ENCODE peak calls at places on chromosomes 11 and 22, in ten cellular contexts. One of them, this sample, is unnamed.

GRCh38 chr22:33400061-33400840 is 342.1 kb upstream of the SYN3 start:
- DNase-seq in K562: no peak
- DNase-seq in stomach: no peak
- DNase-seq in transverse colon: no peak
- DNase-seq in GM12878: no peak
- DNase-seq in HepG2: no peak
- DNase-seq in upper lobe of left lung: no peak
- DNase-seq in suprapubic skin: no peak
- DNase-seq in SK-N-SH: no peak
- DNase-seq in H1: no peak
- DNase-seq in this sample: no peak

GRCh38 chr11:29025001-29025400 is 916.8 kb downstream of the METTL15 start:
- DNase-seq in HepG2: no peak
- DNase-seq in stomach: no peak
- DNase-seq in suprapubic skin: no peak
- DNase-seq in SK-N-SH: no peak
- DNase-seq in transverse colon: no peak
- DNase-seq in K562: no peak
- DNase-seq in GM12878: no peak
- DNase-seq in H1: no peak
- DNase-seq in upper lobe of left lung: no peak
- DNase-seq in this sample: no peak

GRCh38 chr11:122139595-122139866 is 23.5 kb upstream of the BLID start:
- DNase-seq in HepG2: peak; percentile 9
- DNase-seq in stomach: no peak
- DNase-seq in upper lobe of left lung: no peak
- DNase-seq in suprapubic skin: no peak
- DNase-seq in H1: no peak
- DNase-seq in K562: no peak
- DNase-seq in transverse colon: no peak
- DNase-seq in SK-N-SH: no peak
- DNase-seq in GM12878: no peak
- DNase-seq in this sample: no peak

GRCh38 chr22:50544078-50544745 is 1.5 kb upstream of the KLHDC7B start:
- DNase-seq in upper lobe of left lung: peak; percentile 90
- DNase-seq in suprapubic skin: peak; percentile 87
- DNase-seq in transverse colon: peak; percentile 91
- DNase-seq in stomach: peak; percentile 87
- DNase-seq in GM12878: no peak
- DNase-seq in HepG2: no peak
- DNase-seq in SK-N-SH: peak; percentile 83
- DNase-seq in H1: peak; percentile 95
- DNase-seq in K562: no peak
- DNase-seq in this sample: peak; percentile 81

GRCh38 chr11:67286621-67287333 is 2.3 kb upstream of the ANKRD13D start:
- DNase-seq in transverse colon: no peak
- DNase-seq in suprapubic skin: no peak
- DNase-seq in SK-N-SH: no peak
- DNase-seq in stomach: no peak
- DNase-seq in upper lobe of left lung: peak; percentile 73
- DNase-seq in GM12878: no peak
- DNase-seq in H1: no peak
- DNase-seq in HepG2: no peak
- DNase-seq in K562: no peak
- DNase-seq in this sample: peak; percentile 74

GRCh38 chr22:44266811-44267760 is 45.7 kb downstream of the SHISAL1 start:
- DNase-seq in H1: no peak
- DNase-seq in upper lobe of left lung: no peak
- DNase-seq in stomach: no peak
- DNase-seq in GM12878: no peak
- DNase-seq in suprapubic skin: no peak
- DNase-seq in HepG2: no peak
- DNase-seq in transverse colon: no peak
- DNase-seq in SK-N-SH: no peak
- DNase-seq in K562: no peak
- DNase-seq in this sample: no peak

GRCh38 chr22:38753894-38754246 is 1.9 kb downstream of the SUN2 start:
- DNase-seq in transverse colon: no peak
- DNase-seq in GM12878: no peak
- DNase-seq in H1: no peak
- DNase-seq in suprapubic skin: no peak
- DNase-seq in stomach: no peak
- DNase-seq in K562: no peak
- DNase-seq in HepG2: peak; percentile 88
- DNase-seq in upper lobe of left lung: no peak
- DNase-seq in SK-N-SH: no peak
- DNase-seq in this sample: no peak

GRCh38 chr11:114412946-114413345 is 12.5 kb downstream of the RBM7 start:
- DNase-seq in H1: no peak
- DNase-seq in stomach: no peak
- DNase-seq in transverse colon: no peak
- DNase-seq in suprapubic skin: no peak
- DNase-seq in K562: no peak
- DNase-seq in GM12878: no peak
- DNase-seq in HepG2: no peak
- DNase-seq in upper lobe of left lung: no peak
- DNase-seq in SK-N-SH: no peak
- DNase-seq in this sample: no peak

GRCh38 chr11:132961453-132961852 is 570.8 kb downstream of the OPCML start:
- DNase-seq in H1: no peak
- DNase-seq in K562: no peak
- DNase-seq in HepG2: no peak
- DNase-seq in GM12878: no peak
- DNase-seq in transverse colon: no peak
- DNase-seq in upper lobe of left lung: no peak
- DNase-seq in suprapubic skin: no peak
- DNase-seq in stomach: no peak
- DNase-seq in SK-N-SH: no peak
- DNase-seq in this sample: no peak

GRCh38 chr22:31652129-31652528 is 9.9 kb downstream of the PISD start:
- DNase-seq in K562: no peak
- DNase-seq in HepG2: no peak
- DNase-seq in upper lobe of left lung: no peak
- DNase-seq in H1: no peak
- DNase-seq in stomach: no peak
- DNase-seq in GM12878: no peak
- DNase-seq in transverse colon: no peak
- DNase-seq in SK-N-SH: no peak
- DNase-seq in suprapubic skin: no peak
- DNase-seq in this sample: no peak

GRCh38 chr11:119886667-119887230 is 157.7 kb upstream of the NECTIN1 start:
- DNase-seq in HepG2: no peak
- DNase-seq in K562: no peak
- DNase-seq in SK-N-SH: no peak
- DNase-seq in H1: no peak
- DNase-seq in GM12878: no peak
- DNase-seq in stomach: no peak
- DNase-seq in upper lobe of left lung: no peak
- DNase-seq in transverse colon: no peak
- DNase-seq in suprapubic skin: no peak
- DNase-seq in this sample: no peak

GRCh38 chr11:9617960-9618359 is 44.5 kb downstream of the WEE1 start:
- DNase-seq in stomach: no peak
- DNase-seq in suprapubic skin: no peak
- DNase-seq in transverse colon: no peak
- DNase-seq in HepG2: no peak
- DNase-seq in upper lobe of left lung: no peak
- DNase-seq in SK-N-SH: no peak
- DNase-seq in GM12878: no peak
- DNase-seq in K562: no peak
- DNase-seq in H1: no peak
- DNase-seq in this sample: no peak

DNA sequence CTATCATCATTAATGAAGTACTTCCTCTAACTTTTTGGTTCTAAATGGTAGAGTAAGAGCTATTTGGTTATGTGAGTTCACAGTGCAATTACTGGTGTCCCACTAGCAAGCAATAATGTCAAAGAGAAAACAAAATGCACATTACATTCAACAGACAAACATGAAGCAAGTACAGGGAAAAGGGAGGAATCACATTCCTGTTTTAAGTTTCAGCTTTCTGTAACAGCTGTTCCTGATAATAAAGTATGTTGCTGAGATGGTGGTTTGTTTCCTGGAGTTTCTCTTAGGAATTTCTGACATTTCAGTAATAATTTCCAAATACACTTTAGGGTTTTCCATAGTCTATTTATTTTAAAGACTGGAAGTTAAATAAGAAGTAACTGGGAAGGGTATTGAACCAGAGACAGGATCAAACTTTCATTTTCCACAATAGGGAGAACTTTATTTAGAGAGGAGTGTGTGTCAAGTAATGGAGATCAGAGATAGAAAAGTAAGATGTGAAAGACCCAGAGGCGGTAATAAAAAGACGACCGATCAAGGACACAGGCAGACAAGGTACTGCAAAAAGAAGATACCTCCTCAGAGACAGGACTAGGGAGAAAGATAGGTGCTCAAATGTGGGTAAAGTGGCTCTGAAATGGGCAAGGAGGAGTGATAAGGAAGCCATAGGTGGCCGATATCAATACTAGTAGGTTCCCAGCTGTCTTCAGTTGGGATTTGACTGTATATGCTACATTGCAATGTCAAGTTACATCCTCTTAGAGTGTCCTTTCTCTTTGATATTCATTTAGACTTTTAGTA is 20.8 kb upstream of the CLNS1A start:
- DNase-seq in transverse colon: no peak
- DNase-seq in stomach: no peak
- DNase-seq in SK-N-SH: no peak
- DNase-seq in suprapubic skin: no peak
- DNase-seq in GM12878: no peak
- DNase-seq in upper lobe of left lung: no peak
- DNase-seq in H1: no peak
- DNase-seq in HepG2: no peak
- DNase-seq in K562: peak; percentile 30
- DNase-seq in this sample: no peak
- TF ChIP-seq EP300 in transverse colon: no peak
- TF ChIP-seq EP300 in stomach: no peak
- TF ChIP-seq EP300 in SK-N-SH: no peak
- TF ChIP-seq EP300 in suprapubic skin: no peak
- TF ChIP-seq EP300 in GM12878: no peak
- TF ChIP-seq EP300 in upper lobe of left lung: no peak
- TF ChIP-seq EP300 in H1: no peak
- TF ChIP-seq EP300 in HepG2: no peak
- TF ChIP-seq EP300 in K562: no peak
- TF ChIP-seq EP300 in this sample: no peak

DNA sequence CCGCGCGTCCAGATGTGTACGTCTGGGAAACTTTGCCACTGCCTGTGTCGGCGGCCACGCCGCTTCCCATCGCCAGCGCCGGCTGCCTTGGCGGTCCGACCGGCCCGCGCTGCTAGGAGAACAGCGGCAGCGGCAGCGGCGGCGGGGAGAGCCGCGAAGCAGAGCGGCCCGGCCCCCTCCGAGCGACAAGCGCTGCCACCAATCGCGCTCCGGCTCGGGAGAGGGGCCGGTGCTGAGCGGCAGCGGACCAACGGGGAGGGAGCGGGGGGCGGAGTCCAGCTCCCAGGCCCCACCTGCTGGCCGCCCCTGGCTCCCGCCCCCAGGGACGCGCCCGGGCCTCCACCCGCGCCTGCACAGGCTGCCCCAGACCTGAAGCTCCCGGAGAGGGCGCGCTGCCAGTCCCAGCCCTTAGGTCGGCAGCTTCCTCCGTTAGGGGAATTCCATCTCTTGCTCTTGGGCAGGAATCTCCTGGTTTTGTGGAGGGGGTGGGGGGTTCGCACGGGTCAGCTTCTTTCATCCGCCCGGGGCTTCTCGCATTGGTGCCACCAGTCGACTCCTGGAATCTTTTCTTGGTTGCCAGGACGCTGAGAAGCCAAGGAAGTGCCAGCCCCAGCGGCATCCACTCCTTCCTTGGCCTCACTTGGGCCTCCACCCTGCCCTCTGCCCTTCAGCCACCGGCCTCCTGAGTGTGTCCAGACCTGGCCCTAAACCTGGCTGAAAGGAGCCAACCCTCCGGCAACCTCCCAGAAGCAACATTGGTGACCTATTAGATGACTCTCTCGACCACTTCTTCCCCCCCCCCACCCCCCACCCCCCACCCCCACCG is at the start of gene GALNT18:
- DNase-seq in GM12878: peak; percentile 68
- DNase-seq in upper lobe of left lung: peak; percentile 94
- DNase-seq in HepG2: peak; percentile 67
- DNase-seq in SK-N-SH: peak; percentile 100
- DNase-seq in K562: peak; percentile 100
- DNase-seq in stomach: peak; percentile 93
- DNase-seq in H1: peak; percentile 87
- DNase-seq in transverse colon: peak; percentile 92
- DNase-seq in suprapubic skin: peak; percentile 92
- DNase-seq in this sample: peak; percentile 97
- TF ChIP-seq POLR2AphosphoS5 in GM12878: peak; percentile 34
- TF ChIP-seq POLR2AphosphoS5 in upper lobe of left lung: peak; percentile 83
- TF ChIP-seq POLR2AphosphoS5 in HepG2: no peak
- TF ChIP-seq POLR2AphosphoS5 in SK-N-SH: no peak
- TF ChIP-seq POLR2AphosphoS5 in K562: no peak
- TF ChIP-seq POLR2AphosphoS5 in stomach: peak; percentile 58
- TF ChIP-seq POLR2AphosphoS5 in H1: no peak
- TF ChIP-seq POLR2AphosphoS5 in transverse colon: peak; percentile 83
- TF ChIP-seq POLR2AphosphoS5 in suprapubic skin: no peak
- TF ChIP-seq POLR2AphosphoS5 in this sample: peak; percentile 59

DNA sequence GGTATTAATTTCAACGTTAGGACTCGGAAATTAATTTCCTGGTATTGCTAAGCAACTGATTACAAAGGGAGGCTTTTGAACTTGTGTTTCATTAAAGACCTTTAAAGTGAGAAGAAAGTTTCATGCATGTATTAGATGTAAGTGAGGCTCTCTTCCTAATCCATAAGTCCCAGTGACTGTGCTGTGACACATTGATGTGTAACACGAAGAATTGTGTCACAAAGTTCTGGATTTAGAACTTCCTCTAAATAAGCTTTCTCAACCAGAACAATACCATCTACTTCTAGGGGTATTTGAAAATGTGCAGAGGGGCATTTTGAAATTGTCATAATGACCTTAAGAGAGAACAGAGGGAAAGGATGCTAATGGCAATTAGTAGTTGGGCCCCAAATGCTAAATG is 14.4 kb downstream of the DCUN1D5 start:
- DNase-seq in suprapubic skin: no peak
- DNase-seq in stomach: no peak
- DNase-seq in H1: no peak
- DNase-seq in transverse colon: no peak
- DNase-seq in GM12878: no peak
- DNase-seq in upper lobe of left lung: no peak
- DNase-seq in K562: no peak
- DNase-seq in HepG2: no peak
- DNase-seq in SK-N-SH: no peak
- DNase-seq in this sample: no peak
- H3K36me3 ChIP-seq in suprapubic skin: peaks cover 61% of the 10 kb centered on the region
- H3K36me3 ChIP-seq in stomach: peaks cover 77% of the 10 kb centered on the region
- H3K36me3 ChIP-seq in H1: peaks cover 11% of the 10 kb centered on the region
- H3K36me3 ChIP-seq in transverse colon: no peaks in the 10 kb centered on the region
- H3K36me3 ChIP-seq in GM12878: peaks cover 28% of the 10 kb centered on the region
- H3K36me3 ChIP-seq in upper lobe of left lung: peaks cover 4% of the 10 kb centered on the region
- H3K36me3 ChIP-seq in K562: peaks cover 78% of the 10 kb centered on the region
- H3K36me3 ChIP-seq in HepG2: peaks cover 13% of the 10 kb centered on the region
- H3K36me3 ChIP-seq in SK-N-SH: peaks cover 69% of the 10 kb centered on the region
- H3K36me3 ChIP-seq in this sample: peaks cover 86% of the 10 kb centered on the region

DNA sequence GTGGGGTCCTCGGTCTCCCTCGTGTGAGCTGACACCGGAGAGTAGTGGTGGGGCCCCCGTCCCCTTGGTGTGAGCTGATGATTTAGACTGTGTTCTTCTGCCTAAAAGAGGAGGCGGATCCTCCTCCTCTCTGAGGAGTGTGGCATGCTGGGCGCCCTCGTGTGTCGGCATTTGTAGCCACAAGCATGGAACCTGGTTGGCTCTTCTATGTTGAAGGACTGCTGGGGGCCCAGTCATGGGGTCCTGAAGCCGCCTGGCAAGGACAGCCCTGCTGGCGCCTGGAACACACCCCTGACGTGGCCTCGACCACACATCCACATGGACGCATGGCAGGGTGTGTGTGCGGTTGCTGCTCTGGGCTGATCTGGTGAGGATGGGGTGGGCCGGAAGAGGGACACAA is 50.2 kb downstream of the AP2A2 start:
- DNase-seq in transverse colon: no peak
- DNase-seq in suprapubic skin: no peak
- DNase-seq in upper lobe of left lung: no peak
- DNase-seq in K562: peak; percentile 56
- DNase-seq in GM12878: no peak
- DNase-seq in HepG2: peak; percentile 44
- DNase-seq in SK-N-SH: peak; percentile 66
- DNase-seq in H1: peak; percentile 69
- DNase-seq in stomach: no peak
- DNase-seq in this sample: no peak
- TF ChIP-seq EP300 in transverse colon: no peak
- TF ChIP-seq EP300 in suprapubic skin: no peak
- TF ChIP-seq EP300 in upper lobe of left lung: no peak
- TF ChIP-seq EP300 in K562: no peak
- TF ChIP-seq EP300 in GM12878: no peak
- TF ChIP-seq EP300 in HepG2: no peak
- TF ChIP-seq EP300 in SK-N-SH: no peak
- TF ChIP-seq EP300 in H1: no peak
- TF ChIP-seq EP300 in stomach: no peak
- TF ChIP-seq EP300 in this sample: no peak